ENCODE peak calls at places on chromosomes 6 and 20, in nine cellular contexts. One of them, this sample, is unnamed.

GRCh38 chr20:36504295-36504694 is 37.0 kb upstream of the MYL9 start:
- DNase-seq in activated CD8-positive, alpha-beta memory T cell treated with anti-CD3 and anti-CD28 coated beads for 48 hours: no peak
- DNase-seq in HS-27A: no peak
- DNase-seq in K562: no peak
- DNase-seq in stimulated activated CD8-positive, alpha-beta memory T cell treated with anti-CD3 and anti-CD28 coated beads, Interleukin-4, amount 100 ng/mL, for 4 hours: no peak
- DNase-seq in neural crest cell: no peak
- DNase-seq in CD8-positive, alpha-beta memory T cell: no peak
- DNase-seq in iris pigment epithelial cell: no peak
- DNase-seq in T-helper 2 cell: no peak
- DNase-seq in this sample: no peak

GRCh38 chr20:59645316-59645715 is 41.0 kb downstream of the PHACTR3 start:
- DNase-seq in neural crest cell: no peak
- DNase-seq in HS-27A: no peak
- DNase-seq in activated CD8-positive, alpha-beta memory T cell treated with anti-CD3 and anti-CD28 coated beads for 48 hours: no peak
- DNase-seq in iris pigment epithelial cell: no peak
- DNase-seq in stimulated activated CD8-positive, alpha-beta memory T cell treated with anti-CD3 and anti-CD28 coated beads, Interleukin-4, amount 100 ng/mL, for 4 hours: no peak
- DNase-seq in CD8-positive, alpha-beta memory T cell: no peak
- DNase-seq in K562: no peak
- DNase-seq in T-helper 2 cell: no peak
- DNase-seq in this sample: peak; percentile 2

GRCh38 chr6:158552055-158552795 is 7.7 kb upstream of the TMEM181 start:
- DNase-seq in stimulated activated CD8-positive, alpha-beta memory T cell treated with anti-CD3 and anti-CD28 coated beads, Interleukin-4, amount 100 ng/mL, for 4 hours: no peak
- DNase-seq in activated CD8-positive, alpha-beta memory T cell treated with anti-CD3 and anti-CD28 coated beads for 48 hours: no peak
- DNase-seq in iris pigment epithelial cell: no peak
- DNase-seq in T-helper 2 cell: no peak
- DNase-seq in HS-27A: no peak
- DNase-seq in neural crest cell: no peak
- DNase-seq in K562: peak; percentile 71
- DNase-seq in CD8-positive, alpha-beta memory T cell: no peak
- DNase-seq in this sample: no peak

GRCh38 chr6:119929121-119929520 is 579.6 kb upstream of the MAN1A1 start:
- DNase-seq in K562: no peak
- DNase-seq in CD8-positive, alpha-beta memory T cell: no peak
- DNase-seq in neural crest cell: no peak
- DNase-seq in iris pigment epithelial cell: no peak
- DNase-seq in HS-27A: no peak
- DNase-seq in stimulated activated CD8-positive, alpha-beta memory T cell treated with anti-CD3 and anti-CD28 coated beads, Interleukin-4, amount 100 ng/mL, for 4 hours: no peak
- DNase-seq in T-helper 2 cell: no peak
- DNase-seq in activated CD8-positive, alpha-beta memory T cell treated with anti-CD3 and anti-CD28 coated beads for 48 hours: no peak
- DNase-seq in this sample: no peak

GRCh38 chr6:24858154-24858801 is 59.6 kb upstream of the ARMH2 start:
- DNase-seq in HS-27A: no peak
- DNase-seq in neural crest cell: no peak
- DNase-seq in T-helper 2 cell: no peak
- DNase-seq in activated CD8-positive, alpha-beta memory T cell treated with anti-CD3 and anti-CD28 coated beads for 48 hours: no peak
- DNase-seq in CD8-positive, alpha-beta memory T cell: peak; percentile 58
- DNase-seq in iris pigment epithelial cell: peak; percentile 7
- DNase-seq in K562: no peak
- DNase-seq in stimulated activated CD8-positive, alpha-beta memory T cell treated with anti-CD3 and anti-CD28 coated beads, Interleukin-4, amount 100 ng/mL, for 4 hours: no peak
- DNase-seq in this sample: no peak

GRCh38 chr6:36523451-36523850 is 23.8 kb downstream of the STK38 start:
- DNase-seq in T-helper 2 cell: no peak
- DNase-seq in HS-27A: no peak
- DNase-seq in CD8-positive, alpha-beta memory T cell: no peak
- DNase-seq in K562: no peak
- DNase-seq in activated CD8-positive, alpha-beta memory T cell treated with anti-CD3 and anti-CD28 coated beads for 48 hours: no peak
- DNase-seq in neural crest cell: no peak
- DNase-seq in iris pigment epithelial cell: no peak
- DNase-seq in stimulated activated CD8-positive, alpha-beta memory T cell treated with anti-CD3 and anti-CD28 coated beads, Interleukin-4, amount 100 ng/mL, for 4 hours: no peak
- DNase-seq in this sample: no peak

GRCh38 chr6:157758516-157759023 is 64.5 kb upstream of the SNX9 start:
- DNase-seq in iris pigment epithelial cell: no peak
- DNase-seq in K562: peak; percentile 72
- DNase-seq in HS-27A: no peak
- DNase-seq in activated CD8-positive, alpha-beta memory T cell treated with anti-CD3 and anti-CD28 coated beads for 48 hours: no peak
- DNase-seq in T-helper 2 cell: no peak
- DNase-seq in CD8-positive, alpha-beta memory T cell: no peak
- DNase-seq in stimulated activated CD8-positive, alpha-beta memory T cell treated with anti-CD3 and anti-CD28 coated beads, Interleukin-4, amount 100 ng/mL, for 4 hours: no peak
- DNase-seq in neural crest cell: no peak
- DNase-seq in this sample: no peak

GRCh38 chr6:38349795-38350194 is 289.9 kb downstream of the BTBD9 start:
- DNase-seq in K562: no peak
- DNase-seq in T-helper 2 cell: no peak
- DNase-seq in activated CD8-positive, alpha-beta memory T cell treated with anti-CD3 and anti-CD28 coated beads for 48 hours: no peak
- DNase-seq in neural crest cell: no peak
- DNase-seq in stimulated activated CD8-positive, alpha-beta memory T cell treated with anti-CD3 and anti-CD28 coated beads, Interleukin-4, amount 100 ng/mL, for 4 hours: no peak
- DNase-seq in iris pigment epithelial cell: peak; percentile 92
- DNase-seq in HS-27A: no peak
- DNase-seq in CD8-positive, alpha-beta memory T cell: no peak
- DNase-seq in this sample: no peak

GRCh38 chr20:40882173-40882572 is 146.4 kb upstream of the TOP1 start:
- DNase-seq in neural crest cell: no peak
- DNase-seq in CD8-positive, alpha-beta memory T cell: no peak
- DNase-seq in HS-27A: no peak
- DNase-seq in iris pigment epithelial cell: no peak
- DNase-seq in T-helper 2 cell: no peak
- DNase-seq in K562: no peak
- DNase-seq in stimulated activated CD8-positive, alpha-beta memory T cell treated with anti-CD3 and anti-CD28 coated beads, Interleukin-4, amount 100 ng/mL, for 4 hours: no peak
- DNase-seq in activated CD8-positive, alpha-beta memory T cell treated with anti-CD3 and anti-CD28 coated beads for 48 hours: no peak
- DNase-seq in this sample: no peak